ENCODE peak calls at places on chromosome 3, in five cellular contexts. Y is A549, W is IMR-90, P is HepG2, R is K562. O is an unnamed sample.
A peak's percentile ranks its signal among the peaks of the same experiment; 100 is the strongest.

GRCh38 chr3:168847293-168847883 is 751.7 kb upstream of the GOLIM4 start:
- DNase-seq in W (peak; percentile 57), R (no peak), P (no peak), Y (peak; percentile 16), O (no peak)

GRCh38 chr3:177597325-177598109 is 400.2 kb upstream of the TBL1XR1 start:
- DNase-seq in Y (no peak), R (no peak), P (no peak), W (peak; percentile 75), O (no peak)

GRCh38 chr3:13882876-13883275 is 3.0 kb upstream of the WNT7A start:
- DNase-seq in R (no peak), W (no peak), Y (no peak), P (no peak), O (no peak)

GRCh38 chr3:126063358-126063965 is 20.5 kb downstream of the SLC41A3 start:
- DNase-seq in R (no peak), Y (no peak), W (no peak), P (no peak), O (no peak)

GRCh38 chr3:115551091-115551490 is 72.2 kb upstream of the GAP43 start:
- DNase-seq in R (no peak), Y (no peak), W (no peak), P (no peak), O (no peak)

GRCh38 chr3:189122526-189123205 is 49.1 kb upstream of the TPRG1 start:
- DNase-seq in W (no peak), P (no peak), R (no peak), Y (no peak), O (no peak)

GRCh38 chr3:149245738-149246451 is 24.3 kb upstream of the CP start:
- DNase-seq in P (peak; percentile 75), W (peak; percentile 54), Y (peak; percentile 46), R (no peak), O (no peak)

GRCh38 chr3:63132456-63133250 is 145.5 kb upstream of the SYNPR start:
- DNase-seq in Y (no peak), W (no peak), R (no peak), P (no peak), O (no peak)

GRCh38 chr3:149813367-149814281 is 609 bp downstream of the RNF13 start:
- DNase-seq in Y (peak; percentile 17), R (peak; percentile 14), W (peak; percentile 47), P (peak; percentile 47), O (peak; percentile 49)

GRCh38 chr3:43348852-43349574 is 62.7 kb downstream of the SNRK start:
- DNase-seq in R (no peak), Y (no peak), W (no peak), P (no peak), O (no peak)

GRCh38 chr3:79874646-79875045 is 106.8 kb upstream of the ROBO1 start:
- DNase-seq in Y (no peak), P (no peak), W (no peak), R (no peak), O (no peak)

GRCh38 chr3:79870006-79870620 is 102.3 kb upstream of the ROBO1 start:
- DNase-seq in W (no peak), P (no peak), R (no peak), Y (no peak), O (no peak)

GRCh38 chr3:79871656-79872055 is 103.9 kb upstream of the ROBO1 start:
- DNase-seq in R (no peak), W (peak; percentile 40), P (no peak), Y (no peak), O (no peak)

GRCh38 chr3:79872483-79872882 is 104.7 kb upstream of the ROBO1 start:
- DNase-seq in W (peak; percentile 78), P (no peak), R (no peak), Y (peak; percentile 58), O (no peak)
- TF ChIP-seq RAD21 in W (no peak), P (no peak), R (no peak), Y (no peak), O (no peak)

GRCh38 chr3:107496855-107497254 is 25.9 kb upstream of the BBX start:
- DNase-seq in Y (no peak), P (no peak), R (no peak), W (peak; percentile 2), O (no peak)

GRCh38 chr3:107493134-107493533 is 29.6 kb upstream of the BBX start:
- DNase-seq in P (no peak), Y (peak; percentile 8), W (no peak), R (no peak), O (no peak)

DNA sequence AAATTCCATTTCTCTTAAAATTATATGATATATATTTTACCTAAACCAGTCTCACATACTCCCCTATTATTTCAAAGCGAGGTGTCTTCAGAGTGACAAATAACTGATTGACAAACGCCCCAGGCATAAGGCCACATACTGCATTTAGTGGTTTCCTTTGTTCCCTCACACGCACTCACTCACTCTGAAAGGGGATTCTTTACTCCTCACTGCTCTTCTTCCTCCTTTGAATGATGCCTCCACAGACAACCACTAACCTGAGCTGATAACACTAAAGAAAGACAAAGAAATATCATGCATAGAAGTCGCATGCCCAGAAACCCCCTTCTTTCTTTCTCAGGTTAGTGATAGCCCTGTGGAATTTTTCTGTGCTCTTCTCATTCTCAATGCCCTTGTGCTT is 24.1 kb upstream of the BBX start:
- DNase-seq in P (no peak), W (no peak), Y (no peak), R (no peak), O (no peak)
- TF ChIP-seq RAD21 in P (no peak), W (no peak), Y (no peak), R (no peak), O (no peak)

DNA sequence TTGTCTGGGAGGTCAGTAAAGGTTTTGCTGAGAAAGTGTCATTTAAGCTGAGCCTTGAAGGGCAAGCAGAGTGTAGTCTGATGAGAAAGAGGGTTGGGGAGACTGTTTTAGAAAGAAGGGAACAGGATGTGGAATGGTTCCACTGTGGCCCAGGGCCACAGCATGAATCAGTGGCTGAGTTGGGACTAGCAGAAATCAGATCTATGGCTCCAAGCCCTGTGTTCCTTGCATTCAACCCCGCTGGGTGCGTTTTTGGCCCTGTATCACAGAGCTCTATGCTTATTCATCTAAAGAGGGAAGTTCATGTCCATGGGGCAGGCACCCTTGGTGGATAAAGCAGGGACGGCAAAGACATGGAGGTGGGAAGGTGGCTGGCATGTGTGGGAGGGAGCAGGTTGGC is 151.3 kb downstream of the CACNA1D start:
- DNase-seq in Y (no peak), W (no peak), P (no peak), R (no peak), O (no peak)
- TF ChIP-seq RAD21 in Y (no peak), W (no peak), P (no peak), R (no peak), O (no peak)

GRCh38 chr3:36741285-36741684 is 23.1 kb downstream of the DCLK3 start:
- DNase-seq in R (no peak), Y (peak; percentile 16), W (peak; percentile 3), P (no peak), O (no peak)

GRCh38 chr3:36743821-36744220 is 20.5 kb downstream of the DCLK3 start:
- DNase-seq in P (no peak), R (no peak), Y (no peak), W (no peak), O (no peak)

GRCh38 chr3:36744770-36745169 is 19.6 kb downstream of the DCLK3 start:
- DNase-seq in P (no peak), W (no peak), R (no peak), Y (no peak), O (no peak)

GRCh38 chr3:36738701-36739100 is 25.7 kb downstream of the DCLK3 start:
- DNase-seq in W (no peak), Y (no peak), R (no peak), P (no peak), O (no peak)

GRCh38 chr3:36740822-36741221 is 23.5 kb downstream of the DCLK3 start:
- DNase-seq in P (no peak), R (no peak), W (no peak), Y (no peak), O (no peak)
- TF ChIP-seq RAD21 in P (no peak), R (no peak), W (no peak), Y (no peak), O (no peak)

DNA sequence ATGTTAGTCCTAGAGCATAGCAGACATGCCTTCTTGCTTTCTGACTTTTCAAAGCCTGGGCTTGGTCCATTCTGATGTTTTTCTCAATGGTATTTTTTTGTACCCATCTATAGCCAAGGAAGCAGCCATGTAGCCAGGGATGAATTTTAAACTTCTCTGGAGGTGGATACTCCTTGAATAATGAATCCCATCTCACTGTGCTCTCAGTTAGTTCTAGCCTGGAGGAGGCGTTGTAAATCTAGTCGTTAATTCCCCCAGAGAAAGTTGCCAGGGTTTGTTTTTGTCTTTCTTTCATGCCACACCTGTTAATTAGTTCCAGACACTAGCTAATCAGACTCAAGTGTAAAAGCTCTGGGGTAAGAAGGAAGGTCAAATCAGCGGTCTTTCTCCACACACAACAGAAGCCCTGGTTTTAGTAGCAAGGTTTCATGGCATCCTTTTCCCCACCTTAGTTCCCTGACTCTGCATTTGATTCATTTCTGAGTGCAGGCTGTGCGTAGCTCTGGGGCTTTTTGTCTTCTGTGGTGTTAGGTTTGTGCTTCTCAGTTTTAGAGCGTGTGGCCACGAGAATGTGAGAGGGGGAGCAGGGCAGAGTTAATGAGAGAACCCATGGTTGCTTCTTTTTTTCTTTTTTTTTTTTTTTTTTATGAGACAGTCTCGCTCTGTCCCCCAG is 19.7 kb downstream of the PTPRG start:
- DNase-seq in W (no peak), R (no peak), Y (no peak), P (no peak), O (no peak)
- TF ChIP-seq RAD21 in W (no peak), R (no peak), Y (no peak), P (no peak), O (no peak)

DNA sequence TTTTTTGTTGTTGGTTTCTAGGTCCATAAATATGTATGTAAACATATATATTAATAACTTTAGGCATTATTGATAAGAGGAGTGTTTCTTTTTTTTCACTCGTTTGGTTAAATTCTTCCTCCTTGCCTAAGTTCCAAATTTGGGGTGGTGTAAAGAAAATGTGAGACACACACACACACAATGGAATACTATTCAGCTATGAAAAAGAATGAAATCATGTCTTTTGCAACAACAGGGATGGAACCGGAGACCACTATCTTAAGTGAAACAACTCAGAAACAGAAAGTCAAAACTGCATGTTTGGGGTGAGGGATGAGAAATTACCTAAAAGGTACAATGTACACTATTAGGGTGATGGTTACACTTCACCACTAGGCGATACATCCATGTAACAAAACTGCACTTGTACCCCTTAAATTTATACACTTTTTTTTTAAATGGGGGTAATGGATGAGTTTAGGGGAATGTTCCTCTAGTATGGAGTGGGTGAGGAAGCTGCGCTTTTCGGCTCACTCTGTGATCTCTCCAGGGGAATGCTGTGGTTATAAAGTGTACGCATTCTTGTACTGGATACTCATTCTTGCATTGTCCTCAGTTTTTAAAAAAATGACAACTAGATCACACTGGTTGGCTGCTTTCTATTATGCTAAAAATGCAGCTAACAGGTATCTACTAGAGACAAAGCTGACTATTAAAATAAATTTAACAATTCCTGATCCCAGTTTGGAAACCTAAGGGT is 50.8 kb upstream of the PPARG start:
- DNase-seq in P (no peak), R (no peak), Y (no peak), W (peak; percentile 63), O (no peak)
- TF ChIP-seq RAD21 in P (no peak), R (no peak), Y (no peak), W (no peak), O (no peak)

GRCh38 chr3:186138272-186138981 is 29.5 kb upstream of the ETV5 start:
- DNase-seq in Y (no peak), P (peak; percentile 15), W (no peak), R (no peak), O (no peak)
- TF ChIP-seq RAD21 in Y (no peak), P (no peak), W (no peak), R (no peak), O (no peak)

DNA sequence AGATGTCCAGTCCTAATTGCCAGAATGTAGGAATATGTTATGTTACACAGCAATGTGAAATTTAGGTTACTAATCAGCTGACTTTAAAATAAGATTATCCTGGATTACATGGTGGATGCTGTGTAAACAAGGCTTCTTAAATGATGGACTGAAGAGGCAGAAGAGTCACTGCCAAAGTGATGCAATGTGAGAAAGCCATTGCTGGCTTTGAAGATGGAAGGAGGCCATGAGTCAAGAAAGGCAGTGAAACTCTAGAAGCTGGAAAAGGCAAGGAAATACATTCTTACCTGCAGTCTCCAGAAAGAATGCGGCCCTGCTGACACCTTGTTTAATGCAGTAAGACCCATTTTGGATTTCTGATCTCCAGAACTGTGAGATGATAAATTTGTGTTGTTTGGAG is 179.1 kb upstream of the ZPLD1 start:
- DNase-seq in W (no peak), Y (no peak), P (no peak), R (no peak), O (no peak)
- TF ChIP-seq RAD21 in W (no peak), Y (no peak), P (no peak), R (no peak), O (no peak)